ENCODE peak calls at places on chromosomes 11 and 22, in six cellular contexts. P is NCI-H1105 treated with DMSO at 0.1 percent for 48 hours; W is activated T-helper 9 cell treated with anti-CD3 and anti-CD28 coated beads, Interleukin-2, amount 50 U/mL, for 16 hours; J is Peyer's patch; I is BE2C; A is mesenchymal stem cell. O is an unnamed sample.

GRCh38 chr11:45771194-45771941 is 33.6 kb upstream of the SLC35C1 start:
- DNase-seq in A (peak; percentile 74), I (peak; percentile 51), J (peak; percentile 83), W (peak; percentile 56), P (peak; percentile 58), O (peak; percentile 70)

GRCh38 chr11:80521592-80521991 is 1080.8 kb upstream of the TENM4 start:
- DNase-seq in P (no peak), W (no peak), I (no peak), J (no peak), A (no peak), O (no peak)

GRCh38 chr22:43376765-43377485 is 33.8 kb upstream of the SCUBE1 start:
- DNase-seq in A (no peak), W (no peak), J (no peak), P (no peak), I (no peak), O (no peak)

GRCh38 chr11:30387891-30388861 is 65.3 kb downstream of the ARL14EP start:
- DNase-seq in J (no peak), I (no peak), P (no peak), W (no peak), A (no peak), O (no peak)

GRCh38 chr22:42608481-42609361 is 6.0 kb downstream of the POLDIP3 start:
- DNase-seq in A (peak; percentile 75), P (no peak), W (no peak), I (no peak), J (no peak), O (no peak)

GRCh38 chr11:103532133-103532788 is 423.0 kb downstream of the DYNC2H1 start:
- DNase-seq in P (no peak), W (no peak), J (no peak), I (no peak), A (peak; percentile 54), O (no peak)

GRCh38 chr11:5210376-5210885 is 9.9 kb upstream of the OR51V1 start:
- DNase-seq in J (no peak), P (no peak), A (no peak), I (no peak), W (no peak), O (no peak)

GRCh38 chr11:11243790-11244469 is 109.1 kb downstream of the CSNK2A3 start:
- DNase-seq in I (peak; percentile 15), W (no peak), A (peak; percentile 85), P (peak; percentile 67), J (peak; percentile 52), O (no peak)

GRCh38 chr11:116986521-116987105 is 111.6 kb downstream of the SIK3 start:
- DNase-seq in W (no peak), I (no peak), A (peak; percentile 82), P (no peak), J (no peak), O (no peak)

GRCh38 chr11:47672283-47672730 is 29.9 kb upstream of the MTCH2 start:
- DNase-seq in I (no peak), W (no peak), P (no peak), J (no peak), A (peak; percentile 5), O (no peak)

GRCh38 chr11:103644676-103645075 is 391.8 kb upstream of the DDI1 start:
- DNase-seq in A (no peak), P (no peak), J (no peak), I (no peak), W (no peak), O (no peak)

GRCh38 chr11:71214553-71215371 is 37.6 kb downstream of the SHANK2 start:
- DNase-seq in J (no peak), I (no peak), W (no peak), P (no peak), A (no peak), O (peak; percentile 44)

GRCh38 chr11:70233511-70233919 is 30.4 kb downstream of the FADD start:
- DNase-seq in A (peak; percentile 55), P (no peak), J (no peak), W (no peak), I (no peak), O (no peak)

GRCh38 chr11:59141673-59142460 is 789 bp upstream of the FAM111A start:
- DNase-seq in W (no peak), A (no peak), J (no peak), I (no peak), P (peak; percentile 8), O (no peak)

GRCh38 chr11:4025957-4026324 is 68.7 kb upstream of the RRM1 start:
- DNase-seq in W (no peak), I (peak; percentile 11), P (no peak), J (no peak), A (peak; percentile 42), O (no peak)

GRCh38 chr11:43923327-43924111 is 18.9 kb upstream of the C11orf96 start:
- DNase-seq in A (peak; percentile 97), J (no peak), P (no peak), I (peak; percentile 71), W (no peak), O (no peak)

GRCh38 chr11:66818231-66818955 is 24.8 kb upstream of the RCE1 start:
- DNase-seq in I (no peak), W (no peak), J (no peak), A (no peak), P (no peak), O (no peak)

GRCh38 chr11:128764617-128765095 is 70.8 kb downstream of the FLI1 start:
- DNase-seq in P (peak; percentile 99), W (no peak), A (no peak), J (no peak), I (no peak), O (no peak)

GRCh38 chr11:34339149-34340064 is 18.4 kb downstream of the ABTB2 start:
- DNase-seq in J (no peak), A (no peak), P (no peak), I (no peak), W (no peak), O (peak; percentile 47)

GRCh38 chr11:88324562-88325345 is 12.8 kb downstream of the CTSC start:
- DNase-seq in A (no peak), J (no peak), I (no peak), W (no peak), P (no peak), O (no peak)

GRCh38 chr11:79744941-79745340 is 304.1 kb upstream of the TENM4 start:
- DNase-seq in W (no peak), P (no peak), J (no peak), I (no peak), A (no peak), O (no peak)

GRCh38 chr11:93020248-93021088 is 51.0 kb downstream of the MTNR1B start:
- DNase-seq in I (no peak), P (peak; percentile 95), W (no peak), J (no peak), A (peak; percentile 72), O (no peak)

GRCh38 chr11:62370743-62371440 is 33.6 kb downstream of the ASRGL1 start:
- DNase-seq in W (peak; percentile 19), P (no peak), I (no peak), J (peak; percentile 74), A (no peak), O (peak; percentile 31)

GRCh38 chr11:80074837-80075236 is 634.0 kb upstream of the TENM4 start:
- DNase-seq in I (no peak), P (no peak), A (no peak), W (no peak), J (no peak), O (no peak)

GRCh38 chr11:28457481-28458145 is 349.4 kb downstream of the METTL15 start:
- DNase-seq in I (no peak), W (no peak), J (no peak), P (no peak), A (no peak), O (no peak)

GRCh38 chr11:104856607-104857006 is 41.7 kb downstream of the CASP12 start:
- DNase-seq in W (no peak), J (no peak), A (no peak), P (no peak), I (no peak), O (no peak)

GRCh38 chr22:24390576-24390975 is 36.8 kb upstream of the ADORA2A start:
- DNase-seq in W (no peak), J (no peak), A (peak; percentile 66), I (no peak), P (no peak), O (no peak)

GRCh38 chr11:86174101-86175046 is 70.2 kb upstream of the EED start:
- DNase-seq in W (no peak), I (peak; percentile 38), P (no peak), J (peak; percentile 65), A (peak; percentile 95), O (peak; percentile 86)

GRCh38 chr11:122727101-122727929 is 71.8 kb downstream of the UBASH3B start:
- DNase-seq in I (no peak), A (peak; percentile 64), J (no peak), W (no peak), P (no peak), O (no peak)

GRCh38 chr11:48170176-48170839 is 46.3 kb upstream of the OR4B1 start:
- DNase-seq in P (no peak), J (no peak), I (no peak), A (peak; percentile 73), W (no peak), O (no peak)

GRCh38 chr11:132430352-132431091 is 1060.1 kb downstream of the NTM start:
- DNase-seq in I (peak; percentile 14), W (no peak), J (no peak), P (peak; percentile 83), A (no peak), O (no peak)

GRCh38 chr11:121648306-121648705 is 195.5 kb upstream of the SORL1-AS1 start:
- DNase-seq in P (no peak), A (no peak), J (no peak), W (no peak), I (no peak), O (no peak)

GRCh38 chr11:45673441-45673840 is 8.0 kb upstream of the CHST1 start:
- DNase-seq in W (no peak), A (no peak), J (peak; percentile 35), I (no peak), P (no peak), O (no peak)

GRCh38 chr11:118939948-118940598 is 14.3 kb upstream of the BCL9L start:
- DNase-seq in J (no peak), A (peak; percentile 33), P (no peak), W (no peak), I (peak; percentile 39), O (no peak)

GRCh38 chr11:70715636-70716035 is 317.3 kb downstream of the CTTN start:
- DNase-seq in P (no peak), J (no peak), I (no peak), A (no peak), W (no peak), O (no peak)